ENCODE peak calls at places on chromosomes 7 and 10, in six cellular contexts. One of them, this sample, is unnamed.

GRCh38 chr7:151793531-151793935 is 83.4 kb downstream of the PRKAG2 start:
- DNase-seq in stimulated activated CD8-positive, alpha-beta memory T cell treated with anti-CD3 and anti-CD28 coated beads, Interleukin-2, amount 100 ng/mL, for 1 hour: no peak
- DNase-seq in nucleus accumbens: no peak
- DNase-seq in non-pigmented ciliary epithelial cell: no peak
- DNase-seq in OCI-LY7: no peak
- DNase-seq in progenitor cell of endocrine pancreas: no peak
- DNase-seq in this sample: no peak

GRCh38 chr10:70192325-70192966 is 22.1 kb upstream of the SAR1A start:
- DNase-seq in stimulated activated CD8-positive, alpha-beta memory T cell treated with anti-CD3 and anti-CD28 coated beads, Interleukin-2, amount 100 ng/mL, for 1 hour: no peak
- DNase-seq in nucleus accumbens: no peak
- DNase-seq in non-pigmented ciliary epithelial cell: no peak
- DNase-seq in OCI-LY7: no peak
- DNase-seq in progenitor cell of endocrine pancreas: no peak
- DNase-seq in this sample: no peak

GRCh38 chr10:132482090-132482489 is 55.5 kb upstream of the INPP5A start:
- DNase-seq in stimulated activated CD8-positive, alpha-beta memory T cell treated with anti-CD3 and anti-CD28 coated beads, Interleukin-2, amount 100 ng/mL, for 1 hour: no peak
- DNase-seq in nucleus accumbens: no peak
- DNase-seq in non-pigmented ciliary epithelial cell: peak
- DNase-seq in OCI-LY7: no peak
- DNase-seq in progenitor cell of endocrine pancreas: no peak
- DNase-seq in this sample: no peak

GRCh38 chr10:71690094-71690720 is 29.4 kb downstream of the C10orf105 start:
- DNase-seq in stimulated activated CD8-positive, alpha-beta memory T cell treated with anti-CD3 and anti-CD28 coated beads, Interleukin-2, amount 100 ng/mL, for 1 hour: no peak
- DNase-seq in nucleus accumbens: no peak
- DNase-seq in non-pigmented ciliary epithelial cell: no peak
- DNase-seq in OCI-LY7: no peak
- DNase-seq in progenitor cell of endocrine pancreas: no peak
- DNase-seq in this sample: no peak

GRCh38 chr7:41786943-41787342 is 84.1 kb upstream of the INHBA start:
- DNase-seq in stimulated activated CD8-positive, alpha-beta memory T cell treated with anti-CD3 and anti-CD28 coated beads, Interleukin-2, amount 100 ng/mL, for 1 hour: no peak
- DNase-seq in nucleus accumbens: no peak
- DNase-seq in non-pigmented ciliary epithelial cell: no peak
- DNase-seq in OCI-LY7: no peak
- DNase-seq in progenitor cell of endocrine pancreas: no peak
- DNase-seq in this sample: no peak

GRCh38 chr10:61332506-61332905 is 120.7 kb downstream of the TMEM26 start:
- DNase-seq in stimulated activated CD8-positive, alpha-beta memory T cell treated with anti-CD3 and anti-CD28 coated beads, Interleukin-2, amount 100 ng/mL, for 1 hour: no peak
- DNase-seq in nucleus accumbens: no peak
- DNase-seq in non-pigmented ciliary epithelial cell: no peak
- DNase-seq in OCI-LY7: no peak
- DNase-seq in progenitor cell of endocrine pancreas: no peak
- DNase-seq in this sample: no peak

GRCh38 chr7:5636446-5636835 is 145.0 kb downstream of the RNF216 start:
- DNase-seq in stimulated activated CD8-positive, alpha-beta memory T cell treated with anti-CD3 and anti-CD28 coated beads, Interleukin-2, amount 100 ng/mL, for 1 hour: no peak
- DNase-seq in nucleus accumbens: peak
- DNase-seq in non-pigmented ciliary epithelial cell: no peak
- DNase-seq in OCI-LY7: no peak
- DNase-seq in progenitor cell of endocrine pancreas: no peak
- DNase-seq in this sample: no peak

GRCh38 chr7:39949980-39950472 is at the start of gene CDK13:
- DNase-seq in stimulated activated CD8-positive, alpha-beta memory T cell treated with anti-CD3 and anti-CD28 coated beads, Interleukin-2, amount 100 ng/mL, for 1 hour: peak
- DNase-seq in nucleus accumbens: peak
- DNase-seq in non-pigmented ciliary epithelial cell: no peak
- DNase-seq in OCI-LY7: peak
- DNase-seq in progenitor cell of endocrine pancreas: peak
- DNase-seq in this sample: peak

GRCh38 chr7:79093421-79093820 is 360.0 kb downstream of the MAGI2 start:
- DNase-seq in stimulated activated CD8-positive, alpha-beta memory T cell treated with anti-CD3 and anti-CD28 coated beads, Interleukin-2, amount 100 ng/mL, for 1 hour: no peak
- DNase-seq in nucleus accumbens: no peak
- DNase-seq in non-pigmented ciliary epithelial cell: no peak
- DNase-seq in OCI-LY7: no peak
- DNase-seq in progenitor cell of endocrine pancreas: no peak
- DNase-seq in this sample: no peak

GRCh38 chr7:29091121-29091601 is 55.2 kb downstream of the CPVL start:
- DNase-seq in stimulated activated CD8-positive, alpha-beta memory T cell treated with anti-CD3 and anti-CD28 coated beads, Interleukin-2, amount 100 ng/mL, for 1 hour: no peak
- DNase-seq in nucleus accumbens: peak
- DNase-seq in non-pigmented ciliary epithelial cell: no peak
- DNase-seq in OCI-LY7: no peak
- DNase-seq in progenitor cell of endocrine pancreas: no peak
- DNase-seq in this sample: no peak

GRCh38 chr7:27080844-27081423 is 14.9 kb downstream of the HOXA1 start:
- DNase-seq in stimulated activated CD8-positive, alpha-beta memory T cell treated with anti-CD3 and anti-CD28 coated beads, Interleukin-2, amount 100 ng/mL, for 1 hour: no peak
- DNase-seq in nucleus accumbens: no peak
- DNase-seq in non-pigmented ciliary epithelial cell: no peak
- DNase-seq in OCI-LY7: no peak
- DNase-seq in progenitor cell of endocrine pancreas: no peak
- DNase-seq in this sample: no peak

GRCh38 chr10:109895848-109896247 is 27.5 kb downstream of the XPNPEP1 start:
- DNase-seq in stimulated activated CD8-positive, alpha-beta memory T cell treated with anti-CD3 and anti-CD28 coated beads, Interleukin-2, amount 100 ng/mL, for 1 hour: no peak
- DNase-seq in nucleus accumbens: no peak
- DNase-seq in non-pigmented ciliary epithelial cell: no peak
- DNase-seq in OCI-LY7: no peak
- DNase-seq in progenitor cell of endocrine pancreas: no peak
- DNase-seq in this sample: no peak

GRCh38 chr7:96915029-96915428 is 90.3 kb upstream of the DLX6 start:
- DNase-seq in stimulated activated CD8-positive, alpha-beta memory T cell treated with anti-CD3 and anti-CD28 coated beads, Interleukin-2, amount 100 ng/mL, for 1 hour: no peak
- DNase-seq in nucleus accumbens: no peak
- DNase-seq in non-pigmented ciliary epithelial cell: no peak
- DNase-seq in OCI-LY7: no peak
- DNase-seq in progenitor cell of endocrine pancreas: no peak
- DNase-seq in this sample: no peak

GRCh38 chr10:48796846-48797245 is 112.2 kb downstream of the WDFY4 start:
- DNase-seq in stimulated activated CD8-positive, alpha-beta memory T cell treated with anti-CD3 and anti-CD28 coated beads, Interleukin-2, amount 100 ng/mL, for 1 hour: no peak
- DNase-seq in nucleus accumbens: no peak
- DNase-seq in non-pigmented ciliary epithelial cell: no peak
- DNase-seq in OCI-LY7: no peak
- DNase-seq in progenitor cell of endocrine pancreas: no peak
- DNase-seq in this sample: no peak

GRCh38 chr10:113494736-113495135 is 58.1 kb upstream of the HABP2 start:
- DNase-seq in stimulated activated CD8-positive, alpha-beta memory T cell treated with anti-CD3 and anti-CD28 coated beads, Interleukin-2, amount 100 ng/mL, for 1 hour: no peak
- DNase-seq in nucleus accumbens: peak
- DNase-seq in non-pigmented ciliary epithelial cell: no peak
- DNase-seq in OCI-LY7: no peak
- DNase-seq in progenitor cell of endocrine pancreas: no peak
- DNase-seq in this sample: no peak

This sample was measured in T-helper 22 cell.